ENCODE peak calls at places on chromosomes 16 and 17, in five cellular contexts. One of them, this sample, is unnamed.

GRCh38 chr17:73713136-73713535 is 68.9 kb upstream of the SDK2 start:
- DNase-seq in A549: no peak
- DNase-seq in K562: no peak
- DNase-seq in GM12878: no peak
- DNase-seq in HepG2: no peak
- DNase-seq in this sample: peak; percentile 48

GRCh38 chr16:27080870-27081269 is 14.1 kb downstream of the C16orf82 start:
- DNase-seq in A549: peak; percentile 37
- DNase-seq in K562: peak; percentile 39
- DNase-seq in GM12878: no peak
- DNase-seq in HepG2: peak; percentile 43
- DNase-seq in this sample: peak; percentile 37

GRCh38 chr16:53129281-53130192 is 74.7 kb downstream of the CHD9 start:
- DNase-seq in A549: no peak
- DNase-seq in K562: peak; percentile 41
- DNase-seq in GM12878: no peak
- DNase-seq in HepG2: peak; percentile 62
- DNase-seq in this sample: peak; percentile 42

GRCh38 chr17:31499771-31500554 is 108.5 kb downstream of the RAB11FIP4 start:
- DNase-seq in A549: no peak
- DNase-seq in K562: no peak
- DNase-seq in GM12878: no peak
- DNase-seq in HepG2: peak; percentile 91
- DNase-seq in this sample: no peak

GRCh38 chr16:56609463-56609921 is 1.1 kb downstream of the MT2A start:
- DNase-seq in A549: peak; percentile 53
- DNase-seq in K562: no peak
- DNase-seq in GM12878: peak; percentile 87
- DNase-seq in HepG2: peak; percentile 75
- DNase-seq in this sample: no peak

GRCh38 chr16:88754912-88755744 is 29.9 kb downstream of the PIEZO1 start:
- DNase-seq in A549: no peak
- DNase-seq in K562: no peak
- DNase-seq in GM12878: no peak
- DNase-seq in HepG2: no peak
- DNase-seq in this sample: peak; percentile 72

GRCh38 chr17:36496018-36496789 is 9.7 kb downstream of the ZNHIT3 start:
- DNase-seq in A549: no peak
- DNase-seq in K562: peak; percentile 9
- DNase-seq in GM12878: no peak
- DNase-seq in HepG2: no peak
- DNase-seq in this sample: no peak

GRCh38 chr16:89495121-89495520 is 4.8 kb upstream of the ANKRD11 start:
- DNase-seq in A549: no peak
- DNase-seq in K562: no peak
- DNase-seq in GM12878: no peak
- DNase-seq in HepG2: no peak
- DNase-seq in this sample: no peak

GRCh38 chr16:425082-425718 is at the start of gene RAB11FIP3:
- DNase-seq in A549: peak; percentile 87
- DNase-seq in K562: peak; percentile 93
- DNase-seq in GM12878: peak; percentile 35
- DNase-seq in HepG2: peak; percentile 53
- DNase-seq in this sample: peak; percentile 80

GRCh38 chr16:85396879-85397871 is 215.9 kb upstream of the GSE1 start:
- DNase-seq in A549: peak; percentile 28
- DNase-seq in K562: peak; percentile 81
- DNase-seq in GM12878: no peak
- DNase-seq in HepG2: peak; percentile 49
- DNase-seq in this sample: peak; percentile 32

GRCh38 chr16:87671221-87671620 is 68.9 kb downstream of the JPH3 start:
- DNase-seq in A549: no peak
- DNase-seq in K562: no peak
- DNase-seq in GM12878: no peak
- DNase-seq in HepG2: no peak
- DNase-seq in this sample: no peak

GRCh38 chr17:39952665-39953470 is 9.9 kb upstream of the GSDMA start:
- DNase-seq in A549: peak; percentile 98
- DNase-seq in K562: peak; percentile 99
- DNase-seq in GM12878: peak; percentile 79
- DNase-seq in HepG2: peak; percentile 94
- DNase-seq in this sample: peak; percentile 100

GRCh38 chr16:81444448-81445121 is at the start of gene CMIP:
- DNase-seq in A549: peak; percentile 83
- DNase-seq in K562: peak; percentile 98
- DNase-seq in GM12878: no peak
- DNase-seq in HepG2: peak; percentile 68
- DNase-seq in this sample: peak; percentile 84

GRCh38 chr16:1633310-1633709 is 21.1 kb downstream of the CRAMP1 start:
- DNase-seq in A549: no peak
- DNase-seq in K562: no peak
- DNase-seq in GM12878: no peak
- DNase-seq in HepG2: no peak
- DNase-seq in this sample: no peak

GRCh38 chr17:47685556-47686275 is 8.2 kb upstream of the TBKBP1 start:
- DNase-seq in A549: no peak
- DNase-seq in K562: no peak
- DNase-seq in GM12878: no peak
- DNase-seq in HepG2: no peak
- DNase-seq in this sample: no peak

GRCh38 chr17:79942011-79942405 is 93.7 kb downstream of the TBC1D16 start:
- DNase-seq in A549: no peak
- DNase-seq in K562: peak; percentile 39
- DNase-seq in GM12878: no peak
- DNase-seq in HepG2: no peak
- DNase-seq in this sample: peak; percentile 1
- TF ChIP-seq ESRRA in A549: no peak
- TF ChIP-seq ESRRA in K562: no peak
- TF ChIP-seq ESRRA in GM12878: no peak
- TF ChIP-seq ESRRA in HepG2: no peak
- TF ChIP-seq ESRRA in this sample: no peak

GRCh38 chr16:30086291-30087140 is 5.2 kb downstream of the TBX6 start:
- DNase-seq in A549: no peak
- DNase-seq in K562: no peak
- DNase-seq in GM12878: no peak
- DNase-seq in HepG2: no peak
- DNase-seq in this sample: no peak

GRCh38 chr16:30085247-30085646 is 6.5 kb downstream of the TBX6 start:
- DNase-seq in A549: no peak
- DNase-seq in K562: no peak
- DNase-seq in GM12878: no peak
- DNase-seq in HepG2: no peak
- DNase-seq in this sample: no peak

GRCh38 chr16:30087181-30087898 is 4.4 kb downstream of the TBX6 start:
- DNase-seq in A549: no peak
- DNase-seq in K562: no peak
- DNase-seq in GM12878: no peak
- DNase-seq in HepG2: no peak
- DNase-seq in this sample: no peak

GRCh38 chr16:30084816-30085159 is 6.9 kb downstream of the TBX6 start:
- DNase-seq in A549: no peak
- DNase-seq in K562: no peak
- DNase-seq in GM12878: no peak
- DNase-seq in HepG2: no peak
- DNase-seq in this sample: no peak

DNA sequence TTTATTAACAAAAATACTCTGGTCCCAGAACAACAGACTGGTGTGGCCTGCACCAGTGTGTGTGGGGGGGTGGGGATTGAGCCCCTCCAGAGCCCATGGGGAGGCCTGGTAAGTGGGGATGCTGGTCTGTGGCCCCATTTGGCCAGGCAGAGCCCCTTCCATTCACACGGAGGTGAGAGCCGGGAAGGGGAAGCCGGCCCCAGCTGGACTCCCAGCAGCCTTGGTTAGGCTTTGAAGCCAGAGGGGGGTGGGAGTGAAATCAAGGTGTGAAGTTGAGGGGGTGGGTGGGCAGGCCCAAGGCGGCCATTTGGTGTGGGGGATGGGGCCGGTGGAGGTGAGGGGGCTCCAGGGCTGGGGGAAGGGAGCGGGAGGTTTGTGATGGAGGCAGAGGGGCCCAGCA is 5.9 kb downstream of the TBX6 start:
- DNase-seq in A549: no peak
- DNase-seq in K562: no peak
- DNase-seq in GM12878: no peak
- DNase-seq in HepG2: no peak
- DNase-seq in this sample: no peak
- TF ChIP-seq ESRRA in A549: no peak
- TF ChIP-seq ESRRA in K562: no peak
- TF ChIP-seq ESRRA in GM12878: no peak
- TF ChIP-seq ESRRA in HepG2: no peak
- TF ChIP-seq ESRRA in this sample: no peak

DNA sequence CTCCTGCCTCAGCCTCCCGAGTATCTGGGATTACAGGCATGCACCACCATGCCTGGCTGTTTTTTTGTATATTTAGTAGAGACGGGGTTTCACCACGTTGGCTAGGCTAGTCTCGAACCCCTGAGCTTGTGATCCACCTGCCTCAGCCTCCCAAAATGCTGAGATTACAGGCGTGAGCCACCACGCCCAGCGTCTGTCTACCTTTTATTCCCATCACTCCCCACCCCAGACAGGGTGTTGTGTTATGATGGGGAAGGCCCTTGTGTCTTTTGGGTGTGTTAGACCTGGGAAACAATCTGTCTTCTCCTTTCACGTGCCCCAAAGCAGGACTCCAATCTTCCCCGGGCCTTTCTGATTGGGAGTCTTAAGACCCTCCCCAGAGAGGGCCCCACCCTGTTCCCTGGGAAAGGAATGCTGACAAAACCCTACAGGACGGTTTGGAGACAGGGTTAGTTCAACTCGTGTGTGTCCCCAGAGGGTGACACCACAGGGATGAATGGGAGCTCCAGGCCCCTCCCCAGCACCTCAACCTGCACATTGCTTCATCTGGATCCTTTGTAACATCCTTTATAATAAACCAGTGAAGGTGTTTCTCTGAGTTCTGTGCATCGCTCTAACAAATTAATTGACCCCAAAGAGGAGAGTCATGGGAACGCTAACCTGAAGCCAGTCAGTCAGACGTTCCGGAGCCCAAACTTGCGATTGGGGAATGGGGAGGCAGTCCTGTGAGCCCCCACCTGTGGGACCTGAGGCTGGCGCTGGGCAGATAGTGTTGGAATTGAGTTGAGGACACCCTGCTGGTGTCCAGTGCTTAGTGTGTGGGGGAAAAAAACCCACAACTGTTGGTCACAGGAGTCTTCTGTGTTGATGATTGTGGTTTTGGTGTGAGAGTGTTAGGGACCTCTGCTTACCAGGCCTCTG is 3.2 kb upstream of the ELOB start:
- DNase-seq in A549: no peak
- DNase-seq in K562: no peak
- DNase-seq in GM12878: no peak
- DNase-seq in HepG2: no peak
- DNase-seq in this sample: peak; percentile 10
- TF ChIP-seq ESRRA in A549: no peak
- TF ChIP-seq ESRRA in K562: no peak
- TF ChIP-seq ESRRA in GM12878: no peak
- TF ChIP-seq ESRRA in HepG2: no peak
- TF ChIP-seq ESRRA in this sample: no peak

GRCh38 chr17:67003231-67003630 is 38.7 kb downstream of the CACNG4 start:
- DNase-seq in A549: no peak
- DNase-seq in K562: peak; percentile 31
- DNase-seq in GM12878: no peak
- DNase-seq in HepG2: no peak
- DNase-seq in this sample: no peak
- TF ChIP-seq ESRRA in A549: no peak
- TF ChIP-seq ESRRA in K562: no peak
- TF ChIP-seq ESRRA in GM12878: no peak
- TF ChIP-seq ESRRA in HepG2: no peak
- TF ChIP-seq ESRRA in this sample: no peak

DNA sequence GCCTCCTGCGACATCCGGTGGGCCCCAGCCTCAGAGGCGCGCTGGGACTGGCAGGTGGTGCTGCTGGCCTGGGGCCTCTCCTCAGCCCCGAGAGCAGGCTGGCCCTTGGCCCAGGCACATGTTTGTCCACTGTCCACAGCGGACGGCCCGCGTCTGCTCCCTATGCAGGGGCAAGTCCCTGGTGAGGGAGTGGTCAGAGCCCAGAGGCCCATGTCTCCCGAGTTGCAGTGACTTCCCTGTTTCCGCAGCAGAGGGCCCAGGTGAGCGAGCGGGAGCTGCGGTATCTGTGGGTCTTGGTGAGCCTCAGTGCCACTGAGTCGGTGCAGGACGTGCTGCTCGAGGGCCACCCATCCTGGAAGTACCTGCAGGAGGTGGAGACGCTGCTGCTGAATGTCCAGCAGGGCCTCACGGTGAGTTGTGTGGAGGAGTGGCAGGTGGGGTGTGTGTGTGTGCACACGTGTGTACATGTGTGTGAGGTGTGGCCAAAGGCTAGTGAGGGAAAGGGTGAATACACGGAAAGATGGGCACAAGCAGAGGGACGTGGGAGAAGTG is 10.4 kb downstream of the IL34 start:
- DNase-seq in A549: no peak
- DNase-seq in K562: no peak
- DNase-seq in GM12878: no peak
- DNase-seq in HepG2: peak; percentile 78
- DNase-seq in this sample: no peak
- TF ChIP-seq ESRRA in A549: no peak
- TF ChIP-seq ESRRA in K562: no peak
- TF ChIP-seq ESRRA in GM12878: no peak
- TF ChIP-seq ESRRA in HepG2: no peak
- TF ChIP-seq ESRRA in this sample: no peak

DNA sequence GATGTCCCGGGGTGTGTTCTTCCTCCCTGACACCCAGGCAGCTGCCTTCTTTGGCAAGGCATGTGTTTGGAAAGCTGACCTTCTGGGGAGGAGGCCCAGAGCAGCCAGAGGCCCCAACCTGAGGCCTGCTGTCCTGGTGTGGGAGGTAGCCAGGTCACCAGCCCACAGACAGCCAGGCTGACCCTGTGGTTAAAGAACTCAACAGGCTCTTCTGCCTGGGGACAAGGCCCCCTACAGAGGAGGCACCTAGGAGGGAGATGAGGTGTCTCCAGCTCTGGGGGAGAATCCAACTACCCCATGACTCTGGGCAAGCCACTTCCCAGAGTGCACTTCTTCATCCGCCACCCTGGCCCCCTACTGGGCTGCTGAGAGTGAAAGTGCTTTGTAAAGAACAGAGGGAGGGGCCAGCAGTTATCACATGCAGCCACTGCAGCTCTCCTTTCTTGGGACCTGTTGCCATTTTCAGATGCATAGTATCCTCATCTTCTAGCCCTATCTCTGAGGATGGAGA is 13.1 kb upstream of the SREBF1 start:
- DNase-seq in A549: peak; percentile 44
- DNase-seq in K562: peak; percentile 74
- DNase-seq in GM12878: peak; percentile 32
- DNase-seq in HepG2: peak; percentile 62
- DNase-seq in this sample: no peak
- TF ChIP-seq ESRRA in A549: no peak
- TF ChIP-seq ESRRA in K562: no peak
- TF ChIP-seq ESRRA in GM12878: no peak
- TF ChIP-seq ESRRA in HepG2: no peak
- TF ChIP-seq ESRRA in this sample: no peak